ENCODE peak calls at places on chromosome 1, in five cellular contexts. W, L, V, M and N are unnamed samples.

GRCh38 chr1:50424940-50425375 is 1.7 kb upstream of the DMRTA2 start:
- DNase-seq in W (no peak), L (no peak), M (no peak), V (no peak), N (no peak)

GRCh38 chr1:8083739-8084484 is 57.8 kb upstream of the ERRFI1 start:
- DNase-seq in L (no peak), V (no peak), W (no peak), M (no peak), N (peak; percentile 75)

GRCh38 chr1:52288286-52288685 is 77.7 kb downstream of the CC2D1B start:
- DNase-seq in L (no peak), W (no peak), V (no peak), M (no peak), N (peak; percentile 9)

GRCh38 chr1:17168480-17168878 is 36.4 kb upstream of the PADI1 start:
- DNase-seq in W (no peak), V (no peak), L (no peak), M (no peak), N (peak; percentile 56)

GRCh38 chr1:944341-945325 is 14.4 kb downstream of the NOC2L start:
- DNase-seq in M (no peak), W (no peak), L (no peak), V (peak; percentile 97), N (peak; percentile 66)

GRCh38 chr1:15158506-15159165 is 5.1 kb downstream of the TMEM51 start:
- DNase-seq in W (no peak), V (no peak), M (no peak), L (no peak), N (peak; percentile 90)

GRCh38 chr1:34236089-34236488 is 59.4 kb downstream of the C1orf94 start:
- DNase-seq in V (no peak), L (no peak), M (no peak), W (no peak), N (no peak)

GRCh38 chr1:157045251-157046218 is at the start of gene ARHGEF11:
- DNase-seq in M (peak; percentile 95), L (peak; percentile 90), V (peak; percentile 93), W (peak; percentile 90), N (peak; percentile 88)